ENCODE peak calls at places on chromosomes 6 and 20, in eight cellular contexts. Y, F, V, W, B, Z, K and N are unnamed samples. For H3K4me1, the result is how much of the 10 kb centered on the place peaks cover.

GRCh38 chr6:90370493-90370959 is 73.9 kb upstream of the BACH2 start:
- DNase-seq in Y (no peak), F (no peak), V (no peak), W (no peak), B (peak), Z (no peak), K (no peak), N (no peak)

GRCh38 chr6:18183736-18184135 is 28.5 kb downstream of the KDM1B start:
- DNase-seq in Y (no peak), F (no peak), V (no peak), W (no peak), B (no peak), Z (no peak), K (no peak), N (no peak)

GRCh38 chr20:38894091-38894847 is 31.9 kb upstream of the FAM83D start:
- DNase-seq in Y (no peak), F (no peak), V (no peak), W (no peak), B (no peak), Z (no peak), K (peak), N (no peak)

GRCh38 chr6:130198483-130199035 is 24.2 kb downstream of the SAMD3 start:
- DNase-seq in Y (no peak), F (no peak), V (no peak), W (no peak), B (no peak), Z (no peak), K (no peak), N (no peak)

GRCh38 chr6:56093776-56094175 is 153.6 kb downstream of the COL21A1 start:
- DNase-seq in Y (no peak), F (no peak), V (no peak), W (no peak), B (no peak), Z (no peak), K (no peak), N (no peak)

GRCh38 chr6:85388531-85388930 is 61.4 kb upstream of the NT5E start:
- DNase-seq in Y (no peak), F (no peak), V (no peak), W (no peak), B (no peak), Z (no peak), K (no peak), N (no peak)

GRCh38 chr20:32077192-32077591 is 25.1 kb downstream of the HCK start:
- DNase-seq in Y (no peak), F (no peak), V (no peak), W (no peak), B (no peak), Z (no peak), K (no peak), N (no peak)

GRCh38 chr6:70124882-70125535 is 177.9 kb downstream of the COL9A1 start:
- DNase-seq in Y (no peak), F (no peak), V (no peak), W (peak), B (peak), Z (no peak), K (no peak), N (no peak)

GRCh38 chr20:48832423-48832735 is 4.6 kb upstream of the PREX1 start:
- DNase-seq in Y (no peak), F (no peak), V (no peak), W (no peak), B (no peak), Z (no peak), K (no peak), N (no peak)

GRCh38 chr20:63071541-63072181 is 64.9 kb upstream of the BHLHE23 start:
- DNase-seq in Y (no peak), F (no peak), V (no peak), W (no peak), B (peak), Z (no peak), K (no peak), N (peak)

GRCh38 chr6:81487489-81487888 is 265.0 kb downstream of the TENT5A start:
- DNase-seq in Y (no peak), F (peak), V (no peak), W (peak), B (no peak), Z (no peak), K (peak), N (peak)

GRCh38 chr6:12009904-12010634 is 2.0 kb upstream of the HIVEP1 start:
- DNase-seq in Y (no peak), F (no peak), V (no peak), W (no peak), B (peak), Z (peak), K (peak), N (peak)

GRCh38 chr6:132131777-132132176 is 180.6 kb upstream of the CCN2 start:
- DNase-seq in Y (no peak), F (peak), V (peak), W (no peak), B (peak), Z (peak), K (peak), N (peak)

GRCh38 chr20:60152792-60153191 is 194.6 kb downstream of the CDH26 start:
- DNase-seq in Y (no peak), F (no peak), V (no peak), W (no peak), B (no peak), Z (no peak), K (no peak), N (no peak)

GRCh38 chr6:5782783-5783567 is 223.8 kb downstream of the NRN1 start:
- DNase-seq in Y (no peak), F (no peak), V (peak), W (peak), B (no peak), Z (no peak), K (peak), N (peak)

GRCh38 chr6:4287811-4288244 is 152.5 kb upstream of the ECI2 start:
- DNase-seq in Y (no peak), F (no peak), V (no peak), W (peak), B (no peak), Z (no peak), K (peak), N (peak)

GRCh38 chr20:9966966-9967365 is 67.8 kb upstream of the ANKEF1 start:
- DNase-seq in Y (no peak), F (no peak), V (no peak), W (no peak), B (peak), Z (no peak), K (no peak), N (no peak)

GRCh38 chr20:6956574-6956973 is 189.1 kb downstream of the BMP2 start:
- DNase-seq in Y (no peak), F (no peak), V (no peak), W (no peak), B (peak), Z (no peak), K (no peak), N (no peak)

GRCh38 chr20:9699181-9699580 is 139.7 kb downstream of the PAK5 start:
- DNase-seq in Y (no peak), F (no peak), V (no peak), W (no peak), B (peak), Z (no peak), K (no peak), N (no peak)

GRCh38 chr6:163670283-163670682 is 255.8 kb downstream of the QKI start:
- DNase-seq in Y (no peak), F (no peak), V (no peak), W (no peak), B (no peak), Z (no peak), K (no peak), N (no peak)

GRCh38 chr6:75089921-75090320 is 115.9 kb downstream of the COL12A1 start:
- DNase-seq in Y (no peak), F (no peak), V (no peak), W (no peak), B (no peak), Z (no peak), K (no peak), N (no peak)

GRCh38 chr6:88922775-88923548 is 40.5 kb downstream of the RNGTT start:
- DNase-seq in Y (no peak), F (no peak), V (no peak), W (no peak), B (no peak), Z (no peak), K (no peak), N (no peak)

GRCh38 chr20:34112600-34113061 is 588 bp upstream of the EIF2S2 start:
- DNase-seq in Y (peak), F (peak), V (peak), W (peak), B (no peak), Z (no peak), K (peak), N (no peak)

GRCh38 chr20:34110025-34111013 is 1.7 kb downstream of the EIF2S2 start:
- DNase-seq in Y (no peak), F (no peak), V (no peak), W (no peak), B (no peak), Z (peak), K (no peak), N (no peak)

GRCh38 chr20:34109442-34109841 is 2.6 kb downstream of the EIF2S2 start:
- DNase-seq in Y (no peak), F (no peak), V (no peak), W (no peak), B (no peak), Z (no peak), K (no peak), N (no peak)

GRCh38 chr20:34111057-34111711 is 859 bp downstream of the EIF2S2 start:
- DNase-seq in Y (no peak), F (peak), V (no peak), W (peak), B (peak), Z (no peak), K (peak), N (no peak)

GRCh38 chr20:34111712-34112599 is at the start of gene EIF2S2:
- DNase-seq in Y (peak), F (peak), V (peak), W (peak), B (peak), Z (peak), K (peak), N (peak)
- H3K4me1 ChIP-seq in Y (under half), F (under half), V (under half), W (under half), B (under half), Z (under half), K (under half), N (under half)

GRCh38 chr6:139977887-139978332 is 603.5 kb upstream of the CITED2 start:
- DNase-seq in Y (peak), F (no peak), V (peak), W (no peak), B (peak), Z (peak), K (no peak), N (peak)
- H3K4me1 ChIP-seq in Y (under half), F (under half), V (under half), W (under half), B (under half), Z (half or more), K (under half), N (under half)

DNA sequence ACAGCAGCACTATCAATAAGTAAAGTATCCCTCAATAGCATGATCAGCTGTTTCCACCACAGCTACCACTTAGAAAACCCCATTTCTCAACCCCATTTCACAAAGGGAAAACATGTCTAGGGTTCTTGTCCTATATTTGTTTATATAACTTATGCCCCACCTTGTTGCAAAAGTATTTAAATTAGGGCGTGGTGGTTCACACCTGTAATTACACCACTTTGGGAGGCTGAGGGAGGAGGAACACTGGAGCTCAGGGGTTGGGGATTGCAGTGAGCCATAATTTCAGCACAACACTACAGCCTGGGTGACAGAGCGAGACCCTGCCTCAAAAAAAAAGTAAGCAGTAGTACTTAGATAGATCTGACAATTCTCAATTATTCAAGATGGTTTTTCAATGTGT is 3.7 kb downstream of the MRPL14 start:
- DNase-seq in Y (no peak), F (no peak), V (no peak), W (no peak), B (no peak), Z (no peak), K (no peak), N (no peak)
- H3K4me1 ChIP-seq in Y (under half), F (under half), V (half or more), W (under half), B (half or more), Z (under half), K (half or more), N (under half)

DNA sequence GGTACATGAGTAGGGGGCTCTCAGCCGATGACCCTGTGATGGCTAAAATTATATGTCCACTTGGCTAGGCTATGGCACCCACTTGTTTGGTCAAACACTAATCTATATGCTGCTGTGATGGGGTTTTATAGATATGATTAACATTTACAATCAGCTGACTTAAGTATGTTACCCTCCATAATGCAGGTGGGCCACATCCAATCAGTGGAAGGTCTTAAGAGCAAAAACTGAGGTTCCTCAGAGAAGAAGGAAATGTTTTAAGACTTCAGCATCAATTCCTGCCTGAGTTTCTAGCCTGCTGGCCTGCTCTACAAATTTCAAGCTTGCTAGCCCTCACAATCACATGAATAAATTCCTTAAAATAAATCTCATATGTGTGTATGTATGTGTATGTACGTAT is 18.9 kb upstream of the MAK start:
- DNase-seq in Y (no peak), F (no peak), V (no peak), W (no peak), B (no peak), Z (no peak), K (no peak), N (no peak)
- H3K4me1 ChIP-seq in Y (under half), F (under half), V (under half), W (under half), B (under half), Z (under half), K (under half), N (under half)

DNA sequence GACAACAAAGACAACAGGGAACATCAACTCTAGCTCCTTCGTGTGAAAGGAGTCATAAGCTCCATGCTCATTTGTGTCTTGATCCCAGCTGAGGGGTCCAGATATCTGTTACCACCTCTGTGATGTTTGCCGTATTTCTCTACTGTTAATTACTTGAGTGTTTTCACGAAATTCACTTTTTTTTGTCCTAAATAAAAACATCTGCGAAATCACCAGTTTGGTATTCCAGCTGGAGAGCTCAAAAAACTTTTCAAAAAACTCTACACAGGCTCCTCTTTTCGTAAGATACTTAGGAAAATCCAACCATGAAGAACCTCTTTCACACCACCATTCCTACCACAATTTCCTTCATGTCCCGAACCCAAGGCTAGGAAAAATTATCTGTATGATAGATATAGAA is 25.3 kb downstream of the TRAF3IP2 start:
- DNase-seq in Y (no peak), F (no peak), V (no peak), W (no peak), B (no peak), Z (no peak), K (no peak), N (no peak)
- H3K4me1 ChIP-seq in Y (under half), F (under half), V (under half), W (under half), B (under half), Z (half or more), K (under half), N (under half)